ENCODE peak calls at places on chromosomes 13 and 19, in ten cellular contexts. H is suprapubic skin, Z is tibial nerve, L is IMR-90, W is upper lobe of left lung, G is HepG2, M is stomach, E is prostate gland, Q is gastrocnemius medialis, X is HCT116. F is an unnamed sample.

GRCh38 chr19:41350735-41351338 is 2.9 kb downstream of the TGFB1 start:
- DNase-seq in E (no peak), M (no peak), L (peak), G (no peak), X (no peak), Z (no peak), W (no peak), H (no peak), Q (no peak), F (no peak)

GRCh38 chr13:45325806-45326205 is 15.2 kb downstream of the TPT1 start:
- DNase-seq in X (no peak), G (peak), M (no peak), Q (peak), E (no peak), L (peak), Z (peak), H (no peak), W (no peak), F (no peak)

GRCh38 chr19:679418-680286 is 3.5 kb downstream of the FSTL3 start:
- DNase-seq in Z (peak), Q (no peak), W (peak), G (no peak), X (no peak), M (peak), E (no peak), L (peak), H (peak), F (no peak)

GRCh38 chr19:43748685-43749084 is 6.1 kb downstream of the SMG9 start:
- DNase-seq in X (no peak), Q (no peak), G (no peak), H (no peak), L (no peak), Z (no peak), W (no peak), M (no peak), E (no peak), F (no peak)

GRCh38 chr13:105518086-105518485 is 1017.4 kb downstream of the EFNB2 start:
- DNase-seq in L (peak), E (no peak), X (no peak), G (no peak), Z (no peak), M (no peak), W (no peak), Q (no peak), H (no peak), F (no peak)

GRCh38 chr13:27371932-27372331 is 52.5 kb upstream of the GTF3A start:
- DNase-seq in H (no peak), M (no peak), X (no peak), L (no peak), Q (no peak), W (no peak), E (no peak), Z (no peak), G (no peak), F (no peak)

GRCh38 chr19:46180701-46181385 is 32.8 kb downstream of the IGFL2 start:
- DNase-seq in X (peak), L (peak), E (no peak), Z (no peak), W (no peak), M (no peak), Q (no peak), H (no peak), G (no peak), F (no peak)

GRCh38 chr19:17237747-17238706 is 7.7 kb downstream of the NR2F6 start:
- DNase-seq in Z (no peak), M (no peak), H (no peak), Q (no peak), E (no peak), G (no peak), L (no peak), W (no peak), X (no peak), F (no peak)

GRCh38 chr13:41137951-41138350 is 5.3 kb upstream of the KBTBD6 start:
- DNase-seq in X (no peak), E (no peak), L (peak), Q (no peak), M (no peak), W (no peak), G (no peak), H (no peak), Z (no peak), F (no peak)

GRCh38 chr19:49746206-49746958 is 16.7 kb downstream of the TSKS start:
- DNase-seq in L (no peak), Q (no peak), G (peak), E (no peak), X (peak), H (peak), W (peak), M (peak), Z (no peak), F (no peak)

DNA sequence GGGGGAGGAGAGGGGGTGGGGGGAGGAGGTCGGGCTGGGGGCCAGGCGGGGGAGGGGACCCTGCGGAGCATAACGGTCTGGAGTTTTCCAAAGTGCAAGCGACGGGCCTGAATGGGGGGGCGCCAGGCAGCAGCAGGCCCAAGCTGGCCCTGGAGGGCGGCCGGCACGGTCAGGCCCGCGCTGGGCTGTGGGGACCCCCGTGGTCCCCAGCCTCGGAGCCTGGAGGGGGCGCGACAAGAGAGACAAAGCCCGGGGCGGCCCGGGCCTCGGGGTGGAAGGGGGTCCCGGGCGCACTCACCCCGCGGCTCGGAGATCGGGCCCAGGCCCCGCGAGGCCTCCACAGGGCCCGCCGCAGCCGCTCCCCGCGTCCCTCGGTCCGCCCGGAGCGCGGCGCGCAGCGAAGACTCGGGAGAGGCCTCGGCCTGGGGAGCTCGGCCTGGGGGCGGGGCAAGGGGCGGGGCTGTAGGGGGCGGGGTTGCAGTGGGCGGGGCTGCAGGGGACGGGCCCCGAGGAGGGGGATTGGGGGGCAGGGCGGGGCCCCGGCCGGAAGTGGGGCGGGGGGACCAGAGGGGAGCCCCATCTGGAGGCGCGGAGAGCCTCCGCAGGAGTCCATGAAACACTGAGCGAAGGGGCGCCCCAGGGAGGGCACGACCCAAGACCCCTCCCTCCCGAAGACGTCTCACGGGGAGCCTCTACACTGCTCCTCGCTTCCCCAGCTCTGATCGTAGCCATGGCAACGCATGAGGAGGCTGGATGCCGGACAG is 47.6 kb downstream of the PTPRS start:
- DNase-seq in H (no peak), Q (peak), E (peak), M (peak), Z (peak), W (peak), L (peak), X (no peak), G (no peak), F (no peak)
- TF ChIP-seq POLR2A in H (no peak), Q (peak), E (peak), M (no peak), Z (peak), W (peak), L (peak), X (peak), G (peak), F (no peak)

DNA sequence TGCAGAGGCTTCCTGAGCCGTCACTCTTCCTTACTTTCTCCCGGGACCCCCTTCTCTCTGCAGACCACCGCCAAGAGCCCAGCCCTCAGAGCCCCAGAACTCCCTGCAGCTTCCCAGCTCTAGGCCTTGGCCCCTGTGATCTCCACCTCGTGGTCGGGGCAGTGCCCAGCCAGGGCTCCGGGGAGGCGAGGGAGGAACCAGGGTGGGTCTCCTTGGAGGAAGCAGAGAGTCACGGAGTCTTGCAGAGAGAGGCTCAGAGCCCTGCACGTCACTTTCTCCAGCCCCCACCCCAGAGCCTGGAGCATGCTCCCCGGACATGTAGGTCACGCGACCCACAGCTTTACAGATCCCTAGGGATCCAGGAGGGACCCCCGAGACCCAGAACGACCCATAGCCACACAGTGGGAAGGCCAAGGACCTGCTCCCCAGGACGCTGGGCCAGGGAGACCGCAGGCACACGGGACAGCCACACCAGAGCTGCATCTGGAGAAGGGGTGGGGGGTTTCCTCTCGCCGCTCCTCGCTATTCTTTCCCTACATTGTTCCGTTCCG is 11.9 kb downstream of the GADD45B start:
- DNase-seq in H (no peak), E (no peak), L (no peak), W (no peak), Q (no peak), X (no peak), G (no peak), M (no peak), Z (no peak), F (no peak)
- H3K4me3 ChIP-seq in H (peak), E (no peak), L (no peak), W (peak), Q (no peak), X (no peak), G (no peak), M (no peak), Z (no peak), F (no peak)

GRCh38 chr19:19402656-19403372 is 2.7 kb upstream of the GATAD2A start:
- DNase-seq in L (no peak), E (no peak), Z (no peak), W (no peak), M (no peak), H (no peak), Q (no peak), G (no peak), X (no peak), F (no peak)

GRCh38 chr19:19405919-19406877 is 723 bp downstream of the GATAD2A start:
- DNase-seq in X (no peak), Q (no peak), E (peak), Z (no peak), W (peak), H (no peak), L (peak), G (no peak), M (peak), F (peak)

GRCh38 chr19:19406878-19407639 is 1.6 kb downstream of the GATAD2A start:
- DNase-seq in E (peak), X (no peak), L (peak), W (no peak), Z (no peak), Q (peak), H (no peak), M (peak), G (peak), F (peak)

GRCh38 chr19:19403373-19403901 is 2.0 kb upstream of the GATAD2A start:
- DNase-seq in L (peak), X (no peak), G (no peak), Q (no peak), M (no peak), W (no peak), H (no peak), Z (no peak), E (no peak), F (no peak)

GRCh38 chr19:19404879-19405860 is at the start of gene GATAD2A:
- DNase-seq in X (peak), M (peak), G (peak), Z (peak), W (peak), E (peak), H (peak), Q (peak), L (peak), F (peak)
- TF ChIP-seq POLR2A in X (no peak), M (no peak), G (peak), Z (peak), W (no peak), E (peak), H (no peak), Q (peak), L (peak), F (peak)

DNA sequence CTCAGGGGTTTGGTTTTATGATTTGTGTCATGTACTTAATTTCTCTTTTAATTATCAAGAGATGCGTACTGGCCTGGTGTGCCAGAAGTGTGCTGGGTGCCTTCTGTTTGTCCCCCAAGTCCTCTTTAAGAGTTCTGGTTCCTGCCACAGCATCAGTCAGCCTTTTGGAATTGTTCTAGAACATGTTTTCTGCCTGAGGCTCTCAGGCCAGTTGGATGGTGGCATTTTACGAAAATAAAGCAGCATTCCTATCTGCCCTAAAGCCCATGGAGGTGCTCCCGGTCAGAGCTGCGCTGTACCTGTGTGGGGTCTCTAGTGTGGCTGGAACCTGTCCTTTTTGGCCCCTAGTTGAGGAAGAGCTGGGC is 54.1 kb downstream of the TSSK6 start:
- DNase-seq in X (no peak), G (no peak), Q (no peak), L (no peak), M (no peak), H (no peak), Z (no peak), E (no peak), W (no peak), F (no peak)
- H3K4me3 ChIP-seq in X (no peak), G (no peak), Q (peak), L (no peak), M (no peak), H (peak), Z (no peak), E (no peak), W (no peak), F (no peak)

GRCh38 chr13:51583875-51584730 is at the start of gene WDFY2:
- DNase-seq in X (peak), Q (peak), L (peak), W (peak), G (peak), H (peak), E (peak), Z (peak), M (peak), F (peak)
- TF ChIP-seq POLR2A in X (peak), Q (peak), L (peak), W (peak), G (peak), H (peak), E (peak), Z (peak), M (no peak), F (peak)

DNA sequence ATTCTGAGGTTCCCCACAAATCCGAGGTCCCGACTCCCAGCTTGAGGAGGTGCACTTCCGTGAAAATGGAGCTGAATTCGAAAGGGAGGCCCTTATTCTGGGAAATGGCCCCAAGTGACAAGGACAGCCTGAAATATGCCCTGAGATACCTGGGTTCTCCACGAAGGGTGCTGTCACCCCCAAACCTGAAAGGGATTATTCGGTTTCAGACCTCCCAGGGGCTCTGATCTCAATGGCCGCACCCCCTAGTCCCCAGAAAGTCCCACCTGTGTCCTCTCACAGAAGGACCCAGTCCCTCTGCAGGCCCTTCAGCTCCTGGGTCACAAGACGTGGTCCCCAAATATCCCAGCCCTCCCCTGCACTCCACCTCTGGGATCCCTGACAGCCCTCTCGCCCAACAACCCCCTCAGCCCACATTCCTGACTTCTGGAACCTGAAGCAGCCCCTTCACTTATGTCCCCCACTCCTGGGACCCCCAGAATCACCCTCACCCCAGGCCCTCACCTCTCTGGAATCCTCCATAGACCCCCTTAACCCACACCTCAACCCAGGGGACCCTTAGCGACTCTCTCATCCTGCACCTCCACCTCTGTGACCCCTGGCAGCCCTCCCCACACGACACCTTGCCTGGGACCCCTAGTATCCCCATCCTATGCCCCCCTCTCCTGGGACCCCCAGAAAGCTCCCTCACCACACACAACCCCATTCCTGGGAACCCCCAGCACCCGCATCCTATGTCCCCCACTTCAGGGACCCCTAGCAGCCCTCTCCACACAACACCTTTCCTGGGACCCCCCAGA is 597 bp downstream of the SYNGR4 start:
- DNase-seq in W (no peak), X (no peak), M (no peak), Z (no peak), Q (no peak), G (no peak), L (no peak), H (no peak), E (no peak), F (no peak)
- H3K4me3 ChIP-seq in W (peak), X (peak), M (peak), Z (peak), Q (peak), G (no peak), L (peak), H (peak), E (peak), F (peak)

GRCh38 chr19:58473775-58474174 is 2.4 kb upstream of the ZNF446 start:
- DNase-seq in Q (no peak), Z (no peak), G (no peak), W (no peak), X (no peak), M (no peak), E (no peak), H (no peak), L (no peak), F (no peak)
- TF ChIP-seq POLR2A in Q (no peak), Z (no peak), G (no peak), W (no peak), X (no peak), M (no peak), E (no peak), H (no peak), L (no peak), F (no peak)

GRCh38 chr13:96052655-96053002 is 572 bp downstream of the UGGT2 start:
- DNase-seq in E (no peak), Q (no peak), Z (no peak), X (peak), L (peak), M (no peak), W (no peak), G (peak), H (no peak), F (no peak)
- H3K4me3 ChIP-seq in E (peak), Q (peak), Z (peak), X (peak), L (peak), M (peak), W (peak), G (peak), H (peak), F (peak)